ENCODE peak calls at places on chromosomes 11 and 22, in ten cellular contexts. One of them, this sample, is unnamed.

GRCh38 chr11:94938399-94939055 is 34.8 kb downstream of the CWC15 start:
- DNase-seq in stimulated activated CD4-positive, alpha-beta T cell treated with anti-CD3 and anti-CD28 coated beads, Interleukin-4, amount 100 ng/mL, for 24 hours: no peak
- DNase-seq in activated T-helper 9 cell treated with anti-CD3 and anti-CD28 coated beads, Interleukin-2, amount 50 U/mL, for 16 hours: no peak
- DNase-seq in NCI-H774: peak
- DNase-seq in effector memory CD4-positive, alpha-beta T cell: no peak
- DNase-seq in HuH-7: no peak
- DNase-seq in cardiac muscle cell: no peak
- DNase-seq in heart left ventricle: peak
- DNase-seq in frontal cortex: peak
- DNase-seq in CD4-positive, CD25-positive, alpha-beta regulatory T cell: no peak
- DNase-seq in this sample: no peak

GRCh38 chr11:107808526-107808925 is 50.1 kb downstream of the SLC35F2 start:
- DNase-seq in stimulated activated CD4-positive, alpha-beta T cell treated with anti-CD3 and anti-CD28 coated beads, Interleukin-4, amount 100 ng/mL, for 24 hours: no peak
- DNase-seq in activated T-helper 9 cell treated with anti-CD3 and anti-CD28 coated beads, Interleukin-2, amount 50 U/mL, for 16 hours: no peak
- DNase-seq in NCI-H774: no peak
- DNase-seq in effector memory CD4-positive, alpha-beta T cell: no peak
- DNase-seq in HuH-7: no peak
- DNase-seq in cardiac muscle cell: no peak
- DNase-seq in heart left ventricle: no peak
- DNase-seq in frontal cortex: no peak
- DNase-seq in CD4-positive, CD25-positive, alpha-beta regulatory T cell: no peak
- DNase-seq in this sample: no peak

GRCh38 chr22:31275018-31275417 is 17.3 kb downstream of the PIK3IP1 start:
- DNase-seq in stimulated activated CD4-positive, alpha-beta T cell treated with anti-CD3 and anti-CD28 coated beads, Interleukin-4, amount 100 ng/mL, for 24 hours: no peak
- DNase-seq in activated T-helper 9 cell treated with anti-CD3 and anti-CD28 coated beads, Interleukin-2, amount 50 U/mL, for 16 hours: no peak
- DNase-seq in NCI-H774: no peak
- DNase-seq in effector memory CD4-positive, alpha-beta T cell: no peak
- DNase-seq in HuH-7: no peak
- DNase-seq in cardiac muscle cell: no peak
- DNase-seq in heart left ventricle: no peak
- DNase-seq in frontal cortex: no peak
- DNase-seq in CD4-positive, CD25-positive, alpha-beta regulatory T cell: no peak
- DNase-seq in this sample: no peak

GRCh38 chr11:104163100-104164027 is 583 bp downstream of the PDGFD start:
- DNase-seq in stimulated activated CD4-positive, alpha-beta T cell treated with anti-CD3 and anti-CD28 coated beads, Interleukin-4, amount 100 ng/mL, for 24 hours: no peak
- DNase-seq in activated T-helper 9 cell treated with anti-CD3 and anti-CD28 coated beads, Interleukin-2, amount 50 U/mL, for 16 hours: no peak
- DNase-seq in NCI-H774: no peak
- DNase-seq in effector memory CD4-positive, alpha-beta T cell: no peak
- DNase-seq in HuH-7: no peak
- DNase-seq in cardiac muscle cell: peak
- DNase-seq in heart left ventricle: peak
- DNase-seq in frontal cortex: peak
- DNase-seq in CD4-positive, CD25-positive, alpha-beta regulatory T cell: no peak
- DNase-seq in this sample: no peak

GRCh38 chr11:75472081-75472732 is 39.2 kb upstream of the KLHL35 start:
- DNase-seq in stimulated activated CD4-positive, alpha-beta T cell treated with anti-CD3 and anti-CD28 coated beads, Interleukin-4, amount 100 ng/mL, for 24 hours: no peak
- DNase-seq in activated T-helper 9 cell treated with anti-CD3 and anti-CD28 coated beads, Interleukin-2, amount 50 U/mL, for 16 hours: no peak
- DNase-seq in NCI-H774: no peak
- DNase-seq in effector memory CD4-positive, alpha-beta T cell: no peak
- DNase-seq in HuH-7: no peak
- DNase-seq in cardiac muscle cell: no peak
- DNase-seq in heart left ventricle: no peak
- DNase-seq in frontal cortex: no peak
- DNase-seq in CD4-positive, CD25-positive, alpha-beta regulatory T cell: no peak
- DNase-seq in this sample: no peak

GRCh38 chr11:20025331-20025840 is 134.9 kb downstream of the DBX1 start:
- DNase-seq in stimulated activated CD4-positive, alpha-beta T cell treated with anti-CD3 and anti-CD28 coated beads, Interleukin-4, amount 100 ng/mL, for 24 hours: no peak
- DNase-seq in activated T-helper 9 cell treated with anti-CD3 and anti-CD28 coated beads, Interleukin-2, amount 50 U/mL, for 16 hours: no peak
- DNase-seq in NCI-H774: no peak
- DNase-seq in effector memory CD4-positive, alpha-beta T cell: no peak
- DNase-seq in HuH-7: no peak
- DNase-seq in cardiac muscle cell: no peak
- DNase-seq in heart left ventricle: no peak
- DNase-seq in frontal cortex: no peak
- DNase-seq in CD4-positive, CD25-positive, alpha-beta regulatory T cell: no peak
- DNase-seq in this sample: no peak

GRCh38 chr11:126339866-126340434 is 15.5 kb upstream of the ST3GAL4 start:
- DNase-seq in stimulated activated CD4-positive, alpha-beta T cell treated with anti-CD3 and anti-CD28 coated beads, Interleukin-4, amount 100 ng/mL, for 24 hours: no peak
- DNase-seq in activated T-helper 9 cell treated with anti-CD3 and anti-CD28 coated beads, Interleukin-2, amount 50 U/mL, for 16 hours: no peak
- DNase-seq in NCI-H774: no peak
- DNase-seq in effector memory CD4-positive, alpha-beta T cell: no peak
- DNase-seq in HuH-7: no peak
- DNase-seq in cardiac muscle cell: peak
- DNase-seq in heart left ventricle: peak
- DNase-seq in frontal cortex: no peak
- DNase-seq in CD4-positive, CD25-positive, alpha-beta regulatory T cell: no peak
- DNase-seq in this sample: no peak

GRCh38 chr22:45859231-45860161 is 117.5 kb downstream of the WNT7B start:
- DNase-seq in stimulated activated CD4-positive, alpha-beta T cell treated with anti-CD3 and anti-CD28 coated beads, Interleukin-4, amount 100 ng/mL, for 24 hours: no peak
- DNase-seq in activated T-helper 9 cell treated with anti-CD3 and anti-CD28 coated beads, Interleukin-2, amount 50 U/mL, for 16 hours: no peak
- DNase-seq in NCI-H774: no peak
- DNase-seq in effector memory CD4-positive, alpha-beta T cell: no peak
- DNase-seq in HuH-7: no peak
- DNase-seq in cardiac muscle cell: no peak
- DNase-seq in heart left ventricle: no peak
- DNase-seq in frontal cortex: no peak
- DNase-seq in CD4-positive, CD25-positive, alpha-beta regulatory T cell: no peak
- DNase-seq in this sample: no peak

GRCh38 chr11:108973402-108974119 is 308.7 kb downstream of the DDX10 start:
- DNase-seq in stimulated activated CD4-positive, alpha-beta T cell treated with anti-CD3 and anti-CD28 coated beads, Interleukin-4, amount 100 ng/mL, for 24 hours: no peak
- DNase-seq in activated T-helper 9 cell treated with anti-CD3 and anti-CD28 coated beads, Interleukin-2, amount 50 U/mL, for 16 hours: no peak
- DNase-seq in NCI-H774: no peak
- DNase-seq in effector memory CD4-positive, alpha-beta T cell: no peak
- DNase-seq in HuH-7: no peak
- DNase-seq in cardiac muscle cell: no peak
- DNase-seq in heart left ventricle: no peak
- DNase-seq in frontal cortex: no peak
- DNase-seq in CD4-positive, CD25-positive, alpha-beta regulatory T cell: no peak
- DNase-seq in this sample: no peak

This sample was measured in OCI-M1.